ENCODE peak calls at places on chromosome 13, in eight cellular contexts. One of them, this sample, is unnamed.

GRCh38 chr13:35855531-35856019 is 275.6 kb downstream of the DCLK1 start:
- DNase-seq in ascending aorta: no peak
- DNase-seq in DMS53: no peak
- DNase-seq in GM12891: no peak
- DNase-seq in CD8-positive, alpha-beta T cell: no peak
- DNase-seq in NCI-H2107: no peak
- DNase-seq in EL: peak
- DNase-seq in neural crest cell: no peak
- DNase-seq in this sample: no peak

GRCh38 chr13:112708560-112709240 is 18.9 kb downstream of the ATP11A start:
- DNase-seq in neural crest cell: no peak
- DNase-seq in NCI-H2107: no peak
- DNase-seq in GM12891: no peak
- DNase-seq in DMS53: no peak
- DNase-seq in EL: no peak
- DNase-seq in CD8-positive, alpha-beta T cell: no peak
- DNase-seq in ascending aorta: no peak
- DNase-seq in this sample: no peak

GRCh38 chr13:76903544-76904162 is 17.4 kb upstream of the KCTD12 start:
- DNase-seq in DMS53: peak
- DNase-seq in EL: peak
- DNase-seq in neural crest cell: peak
- DNase-seq in GM12891: peak
- DNase-seq in CD8-positive, alpha-beta T cell: peak
- DNase-seq in NCI-H2107: peak
- DNase-seq in ascending aorta: no peak
- DNase-seq in this sample: peak

GRCh38 chr13:46530084-46530935 is 22.7 kb upstream of the LRCH1 start:
- DNase-seq in NCI-H2107: no peak
- DNase-seq in EL: peak
- DNase-seq in ascending aorta: no peak
- DNase-seq in neural crest cell: no peak
- DNase-seq in DMS53: no peak
- DNase-seq in CD8-positive, alpha-beta T cell: no peak
- DNase-seq in GM12891: no peak
- DNase-seq in this sample: no peak

GRCh38 chr13:91085127-91085526 is 262.4 kb upstream of the MIR17HG start:
- DNase-seq in CD8-positive, alpha-beta T cell: no peak
- DNase-seq in NCI-H2107: no peak
- DNase-seq in ascending aorta: no peak
- DNase-seq in DMS53: no peak
- DNase-seq in neural crest cell: no peak
- DNase-seq in GM12891: no peak
- DNase-seq in EL: no peak
- DNase-seq in this sample: no peak

GRCh38 chr13:63490149-63490548 is 2074.5 kb upstream of the PCDH20 start:
- DNase-seq in GM12891: no peak
- DNase-seq in ascending aorta: no peak
- DNase-seq in EL: no peak
- DNase-seq in NCI-H2107: no peak
- DNase-seq in neural crest cell: no peak
- DNase-seq in DMS53: no peak
- DNase-seq in CD8-positive, alpha-beta T cell: no peak
- DNase-seq in this sample: no peak

GRCh38 chr13:61531383-61532065 is 115.9 kb upstream of the PCDH20 start:
- DNase-seq in EL: no peak
- DNase-seq in ascending aorta: no peak
- DNase-seq in GM12891: no peak
- DNase-seq in DMS53: no peak
- DNase-seq in neural crest cell: no peak
- DNase-seq in CD8-positive, alpha-beta T cell: no peak
- DNase-seq in NCI-H2107: no peak
- DNase-seq in this sample: no peak

GRCh38 chr13:113026391-113026910 is 57.4 kb downstream of the MCF2L start:
- DNase-seq in GM12891: no peak
- DNase-seq in EL: no peak
- DNase-seq in DMS53: no peak
- DNase-seq in NCI-H2107: no peak
- DNase-seq in CD8-positive, alpha-beta T cell: no peak
- DNase-seq in ascending aorta: no peak
- DNase-seq in neural crest cell: no peak
- DNase-seq in this sample: no peak

GRCh38 chr13:106373989-106374572 is 161.4 kb downstream of the EFNB2 start:
- DNase-seq in EL: peak
- DNase-seq in DMS53: peak
- DNase-seq in GM12891: no peak
- DNase-seq in NCI-H2107: no peak
- DNase-seq in neural crest cell: no peak
- DNase-seq in ascending aorta: no peak
- DNase-seq in CD8-positive, alpha-beta T cell: no peak
- DNase-seq in this sample: no peak

GRCh38 chr13:72726721-72727416 is 560 bp downstream of the MZT1 start:
- DNase-seq in NCI-H2107: no peak
- DNase-seq in EL: peak
- DNase-seq in CD8-positive, alpha-beta T cell: peak
- DNase-seq in DMS53: peak
- DNase-seq in ascending aorta: no peak
- DNase-seq in neural crest cell: no peak
- DNase-seq in GM12891: peak
- DNase-seq in this sample: peak

GRCh38 chr13:95494082-95494681 is 58.3 kb upstream of the CLDN10 start:
- DNase-seq in GM12891: peak
- DNase-seq in NCI-H2107: peak
- DNase-seq in DMS53: peak
- DNase-seq in EL: peak
- DNase-seq in neural crest cell: peak
- DNase-seq in CD8-positive, alpha-beta T cell: no peak
- DNase-seq in ascending aorta: no peak
- DNase-seq in this sample: no peak

GRCh38 chr13:36131931-36132297 is 732 bp upstream of the DCLK1 start:
- DNase-seq in CD8-positive, alpha-beta T cell: no peak
- DNase-seq in DMS53: peak
- DNase-seq in neural crest cell: no peak
- DNase-seq in NCI-H2107: no peak
- DNase-seq in EL: no peak
- DNase-seq in GM12891: no peak
- DNase-seq in ascending aorta: peak
- DNase-seq in this sample: no peak

GRCh38 chr13:40640845-40641458 is 25.5 kb downstream of the FOXO1 start:
- DNase-seq in CD8-positive, alpha-beta T cell: no peak
- DNase-seq in EL: no peak
- DNase-seq in NCI-H2107: no peak
- DNase-seq in ascending aorta: no peak
- DNase-seq in GM12891: no peak
- DNase-seq in DMS53: no peak
- DNase-seq in neural crest cell: no peak
- DNase-seq in this sample: peak

GRCh38 chr13:97496511-97496910 is 62.5 kb downstream of the RAP2A start:
- DNase-seq in NCI-H2107: no peak
- DNase-seq in EL: no peak
- DNase-seq in neural crest cell: no peak
- DNase-seq in CD8-positive, alpha-beta T cell: no peak
- DNase-seq in ascending aorta: no peak
- DNase-seq in GM12891: no peak
- DNase-seq in DMS53: peak
- DNase-seq in this sample: no peak

GRCh38 chr13:28658539-28658795 is 463 bp upstream of the POMP start:
- DNase-seq in CD8-positive, alpha-beta T cell: no peak
- DNase-seq in DMS53: peak
- DNase-seq in neural crest cell: no peak
- DNase-seq in ascending aorta: no peak
- DNase-seq in EL: no peak
- DNase-seq in NCI-H2107: no peak
- DNase-seq in GM12891: no peak
- DNase-seq in this sample: no peak

GRCh38 chr13:35136585-35136984 is 194.5 kb downstream of the NBEA start:
- DNase-seq in GM12891: no peak
- DNase-seq in DMS53: no peak
- DNase-seq in CD8-positive, alpha-beta T cell: no peak
- DNase-seq in EL: no peak
- DNase-seq in neural crest cell: no peak
- DNase-seq in ascending aorta: no peak
- DNase-seq in NCI-H2107: no peak
- DNase-seq in this sample: no peak

GRCh38 chr13:24512208-24513068 is at the start of gene PARP4:
- DNase-seq in NCI-H2107: peak
- DNase-seq in EL: peak
- DNase-seq in neural crest cell: peak
- DNase-seq in DMS53: peak
- DNase-seq in CD8-positive, alpha-beta T cell: peak
- DNase-seq in ascending aorta: no peak
- DNase-seq in GM12891: peak
- DNase-seq in this sample: peak

GRCh38 chr13:42101821-42102580 is 53.6 kb downstream of the DGKH start:
- DNase-seq in CD8-positive, alpha-beta T cell: no peak
- DNase-seq in ascending aorta: no peak
- DNase-seq in NCI-H2107: no peak
- DNase-seq in GM12891: no peak
- DNase-seq in EL: no peak
- DNase-seq in DMS53: peak
- DNase-seq in neural crest cell: no peak
- DNase-seq in this sample: no peak

This sample was measured in CD4-positive, alpha-beta T cell.